ENCODE peak calls at places on chromosomes 6 and 20, in four cellular contexts. One of them, this sample, is unnamed.

GRCh38 chr6:135692426-135692825 is 159.1 kb upstream of the PDE7B start:
- DNase-seq in IMR-90: no peak
- DNase-seq in GM12878: no peak
- DNase-seq in K562: no peak
- DNase-seq in this sample: no peak

GRCh38 chr6:75941509-75941908 is 131.0 kb downstream of the IMPG1 start:
- DNase-seq in IMR-90: no peak
- DNase-seq in GM12878: no peak
- DNase-seq in K562: no peak
- DNase-seq in this sample: no peak

GRCh38 chr6:38567436-38567835 is 72.3 kb downstream of the BTBD9 start:
- DNase-seq in IMR-90: peak
- DNase-seq in GM12878: no peak
- DNase-seq in K562: peak
- DNase-seq in this sample: peak

GRCh38 chr20:24587384-24588046 is 118.1 kb downstream of the SYNDIG1 start:
- DNase-seq in IMR-90: no peak
- DNase-seq in GM12878: no peak
- DNase-seq in K562: no peak
- DNase-seq in this sample: no peak

GRCh38 chr6:116101298-116101718 is 655 bp downstream of the NT5DC1 start:
- DNase-seq in IMR-90: no peak
- DNase-seq in GM12878: no peak
- DNase-seq in K562: peak
- DNase-seq in this sample: no peak

GRCh38 chr6:41976794-41977484 is 35.3 kb upstream of the CCND3 start:
- DNase-seq in IMR-90: peak
- DNase-seq in GM12878: no peak
- DNase-seq in K562: peak
- DNase-seq in this sample: no peak

GRCh38 chr20:53195882-53196610 is 223.9 kb downstream of the TSHZ2 start:
- DNase-seq in IMR-90: no peak
- DNase-seq in GM12878: no peak
- DNase-seq in K562: no peak
- DNase-seq in this sample: no peak

GRCh38 chr20:61628901-61629300 is 376.8 kb downstream of the CDH4 start:
- DNase-seq in IMR-90: no peak
- DNase-seq in GM12878: no peak
- DNase-seq in K562: no peak
- DNase-seq in this sample: no peak

GRCh38 chr6:42745083-42745637 is 743 bp downstream of the TBCC start:
- DNase-seq in IMR-90: peak
- DNase-seq in GM12878: no peak
- DNase-seq in K562: peak
- DNase-seq in this sample: peak

GRCh38 chr6:24126586-24127192 is 674 bp downstream of the NRSN1 start:
- DNase-seq in IMR-90: peak
- DNase-seq in GM12878: no peak
- DNase-seq in K562: peak
- DNase-seq in this sample: peak

GRCh38 chr20:23622839-23623343 is 14.9 kb downstream of the CST3 start:
- DNase-seq in IMR-90: peak
- DNase-seq in GM12878: no peak
- DNase-seq in K562: peak
- DNase-seq in this sample: peak

GRCh38 chr6:54910326-54910952 is 63.9 kb downstream of the FAM83B start:
- DNase-seq in IMR-90: peak
- DNase-seq in GM12878: no peak
- DNase-seq in K562: no peak
- DNase-seq in this sample: no peak

GRCh38 chr6:30641048-30641447 is 5.9 kb upstream of the C6orf136 start:
- DNase-seq in IMR-90: no peak
- DNase-seq in GM12878: no peak
- DNase-seq in K562: no peak
- DNase-seq in this sample: no peak

GRCh38 chr6:88165877-88166492 is at the start of gene CNR1:
- DNase-seq in IMR-90: no peak
- DNase-seq in GM12878: no peak
- DNase-seq in K562: peak
- DNase-seq in this sample: peak

DNA sequence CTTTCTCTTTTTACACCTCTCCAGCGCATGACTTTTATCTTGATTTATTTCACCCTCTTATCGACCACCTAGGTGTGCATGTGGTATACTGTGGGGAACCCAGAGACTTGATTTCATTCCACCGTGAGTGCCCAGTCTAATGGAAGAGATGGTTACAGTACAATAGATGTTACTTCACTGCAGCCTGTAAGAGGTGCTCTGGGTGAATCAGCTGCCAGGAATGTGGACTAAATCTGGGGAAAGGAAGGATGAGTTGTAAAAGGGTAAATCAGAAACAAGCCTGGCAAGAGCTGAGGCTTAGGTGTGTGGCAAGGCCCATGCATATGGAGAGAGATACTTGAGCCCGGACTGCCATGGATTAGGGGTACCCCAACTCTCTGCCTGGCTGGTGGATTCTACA is 7.4 kb downstream of the STK35 start:
- DNase-seq in IMR-90: peak
- DNase-seq in GM12878: no peak
- DNase-seq in K562: no peak
- DNase-seq in this sample: no peak
- TF ChIP-seq FOS in IMR-90: peak
- TF ChIP-seq FOS in GM12878: no peak
- TF ChIP-seq FOS in K562: no peak
- TF ChIP-seq FOS in this sample: no peak

GRCh38 chr6:107784669-107785068 is 39.4 kb downstream of the SCML4 start:
- DNase-seq in IMR-90: peak
- DNase-seq in GM12878: no peak
- DNase-seq in K562: peak
- DNase-seq in this sample: no peak
- TF ChIP-seq FOS in IMR-90: no peak
- TF ChIP-seq FOS in GM12878: no peak
- TF ChIP-seq FOS in K562: no peak
- TF ChIP-seq FOS in this sample: no peak

GRCh38 chr6:118386975-118387374 is 161.1 kb upstream of the PLN start:
- DNase-seq in IMR-90: no peak
- DNase-seq in GM12878: no peak
- DNase-seq in K562: no peak
- DNase-seq in this sample: no peak

GRCh38 chr6:118391086-118391485 is 157.0 kb upstream of the PLN start:
- DNase-seq in IMR-90: peak
- DNase-seq in GM12878: no peak
- DNase-seq in K562: no peak
- DNase-seq in this sample: no peak

GRCh38 chr6:118382126-118382525 is 166.0 kb upstream of the PLN start:
- DNase-seq in IMR-90: no peak
- DNase-seq in GM12878: no peak
- DNase-seq in K562: no peak
- DNase-seq in this sample: peak

GRCh38 chr6:118383924-118384323 is 164.2 kb upstream of the PLN start:
- DNase-seq in IMR-90: no peak
- DNase-seq in GM12878: no peak
- DNase-seq in K562: no peak
- DNase-seq in this sample: no peak

GRCh38 chr6:118387921-118388701 is 160.0 kb upstream of the PLN start:
- DNase-seq in IMR-90: peak
- DNase-seq in GM12878: no peak
- DNase-seq in K562: no peak
- DNase-seq in this sample: peak
- TF ChIP-seq FOS in IMR-90: peak
- TF ChIP-seq FOS in GM12878: no peak
- TF ChIP-seq FOS in K562: no peak
- TF ChIP-seq FOS in this sample: peak

DNA sequence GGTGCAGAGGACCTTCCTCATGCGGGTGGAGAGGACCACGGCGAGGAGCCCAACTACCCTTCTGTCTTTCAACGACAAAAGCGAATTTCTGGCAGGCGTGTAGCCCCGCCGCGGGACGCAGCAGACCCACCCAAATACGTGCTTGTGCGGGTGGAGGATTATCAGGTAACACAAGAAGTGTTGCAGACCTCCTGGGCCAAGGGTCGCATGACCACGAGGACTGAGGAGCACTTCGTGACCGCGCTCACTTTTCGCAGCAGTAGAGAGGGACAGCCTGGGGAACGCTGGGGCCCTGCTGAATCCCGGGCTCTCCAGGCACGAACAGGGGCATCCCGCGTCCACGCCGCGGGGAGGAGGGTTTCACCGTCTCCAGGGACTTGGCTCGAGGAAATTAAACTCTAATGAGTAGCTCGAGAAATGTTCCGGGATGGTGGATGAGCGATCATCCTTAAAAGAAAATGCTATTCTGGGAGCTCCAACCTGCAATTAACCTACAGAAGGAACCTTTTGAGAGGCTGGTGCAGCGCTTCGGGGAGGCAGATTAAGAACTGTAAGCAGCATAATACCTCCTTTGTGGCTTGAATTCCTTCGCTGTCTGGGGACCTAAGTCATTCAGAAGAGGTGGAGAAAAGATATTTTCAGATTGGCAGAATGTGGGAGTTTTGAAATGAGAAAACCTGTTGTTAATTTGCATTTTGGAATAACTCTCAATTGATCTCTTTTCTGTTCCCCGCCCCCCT is 828 bp downstream of the C6orf141 start:
- DNase-seq in IMR-90: no peak
- DNase-seq in GM12878: no peak
- DNase-seq in K562: no peak
- DNase-seq in this sample: peak
- TF ChIP-seq FOS in IMR-90: no peak
- TF ChIP-seq FOS in GM12878: no peak
- TF ChIP-seq FOS in K562: no peak
- TF ChIP-seq FOS in this sample: no peak

GRCh38 chr6:72784581-72784980 is 162.7 kb downstream of the KCNQ5 start:
- DNase-seq in IMR-90: peak
- DNase-seq in GM12878: no peak
- DNase-seq in K562: no peak
- DNase-seq in this sample: no peak
- TF ChIP-seq FOS in IMR-90: peak
- TF ChIP-seq FOS in GM12878: no peak
- TF ChIP-seq FOS in K562: no peak
- TF ChIP-seq FOS in this sample: no peak

GRCh38 chr6:64335195-64335594 is 699.6 kb downstream of the PHF3 start:
- DNase-seq in IMR-90: no peak
- DNase-seq in GM12878: no peak
- DNase-seq in K562: no peak
- DNase-seq in this sample: no peak

GRCh38 chr6:64326939-64327338 is 691.3 kb downstream of the PHF3 start:
- DNase-seq in IMR-90: no peak
- DNase-seq in GM12878: no peak
- DNase-seq in K562: no peak
- DNase-seq in this sample: no peak

GRCh38 chr6:64325093-64325492 is 689.5 kb downstream of the PHF3 start:
- DNase-seq in IMR-90: no peak
- DNase-seq in GM12878: no peak
- DNase-seq in K562: no peak
- DNase-seq in this sample: no peak

GRCh38 chr6:64334646-64335045 is 699.0 kb downstream of the PHF3 start:
- DNase-seq in IMR-90: peak
- DNase-seq in GM12878: no peak
- DNase-seq in K562: no peak
- DNase-seq in this sample: no peak

GRCh38 chr6:64330694-64331309 is 695.2 kb downstream of the PHF3 start:
- DNase-seq in IMR-90: peak
- DNase-seq in GM12878: peak
- DNase-seq in K562: peak
- DNase-seq in this sample: peak
- TF ChIP-seq FOS in IMR-90: no peak
- TF ChIP-seq FOS in GM12878: no peak
- TF ChIP-seq FOS in K562: no peak
- TF ChIP-seq FOS in this sample: no peak

GRCh38 chr6:56528412-56528841 is 114.3 kb downstream of the DST start:
- DNase-seq in IMR-90: peak
- DNase-seq in GM12878: no peak
- DNase-seq in K562: no peak
- DNase-seq in this sample: peak
- TF ChIP-seq FOS in IMR-90: peak
- TF ChIP-seq FOS in GM12878: no peak
- TF ChIP-seq FOS in K562: no peak
- TF ChIP-seq FOS in this sample: peak

GRCh38 chr6:27795697-27796494 is 116.3 kb downstream of the OR2B2 start:
- DNase-seq in IMR-90: peak
- DNase-seq in GM12878: peak
- DNase-seq in K562: peak
- DNase-seq in this sample: peak

GRCh38 chr6:27786048-27786447 is 126.1 kb downstream of the OR2B2 start:
- DNase-seq in IMR-90: no peak
- DNase-seq in GM12878: no peak
- DNase-seq in K562: no peak
- DNase-seq in this sample: no peak

GRCh38 chr6:27791182-27791939 is 120.8 kb downstream of the OR2B2 start:
- DNase-seq in IMR-90: peak
- DNase-seq in GM12878: no peak
- DNase-seq in K562: peak
- DNase-seq in this sample: peak
- TF ChIP-seq FOS in IMR-90: peak
- TF ChIP-seq FOS in GM12878: no peak
- TF ChIP-seq FOS in K562: no peak
- TF ChIP-seq FOS in this sample: no peak

This sample was measured in endothelial cell of umbilical vein.